ENCODE peak calls at places on chromosomes 7 and 10, in five cellular contexts. E is right atrium auricular region, W is heart right ventricle, J is nephron progenitor cell, T is endothelial cell of umbilical vein. R is an unnamed sample.

GRCh38 chr10:21364196-21365114 is 161.0 kb downstream of the SKIDA1 start:
- DNase-seq in W (peak; percentile 24), J (peak; percentile 25), E (peak; percentile 69), T (peak; percentile 97), R (no peak)

GRCh38 chr7:121941836-121942235 is 68.9 kb downstream of the PTPRZ1 start:
- DNase-seq in E (no peak), T (no peak), W (no peak), J (no peak), R (no peak)

GRCh38 chr7:129779602-129780256 is 168.2 kb downstream of the NRF1 start:
- DNase-seq in J (peak; percentile 79), T (no peak), W (no peak), E (no peak), R (no peak)

GRCh38 chr10:125982256-125982948 is 86.0 kb downstream of the FANK1 start:
- DNase-seq in W (no peak), J (peak; percentile 21), E (no peak), T (peak; percentile 78), R (no peak)

GRCh38 chr10:104589871-104590270 is 51.2 kb upstream of the SORCS3 start:
- DNase-seq in T (no peak), E (no peak), W (no peak), J (no peak), R (no peak)

GRCh38 chr10:5945561-5946418 is 31.6 kb downstream of the IL15RA start:
- DNase-seq in E (peak; percentile 83), W (peak; percentile 68), T (peak; percentile 97), J (no peak), R (no peak)

GRCh38 chr7:20778063-20778721 is 8.5 kb downstream of the SP8 start:
- DNase-seq in T (peak; percentile 30), W (peak; percentile 26), E (no peak), J (peak; percentile 86), R (no peak)

GRCh38 chr10:89837173-89838001 is 136.0 kb downstream of the KIF20B start:
- DNase-seq in E (no peak), W (peak; percentile 27), J (no peak), T (peak; percentile 13), R (no peak)

GRCh38 chr7:780056-780455 is 52.2 kb upstream of the SUN1 start:
- DNase-seq in W (peak; percentile 51), T (peak; percentile 12), E (no peak), J (no peak), R (no peak)

GRCh38 chr10:101814466-101815041 is 3.7 kb downstream of the OGA start:
- DNase-seq in T (no peak), E (peak; percentile 52), W (no peak), J (no peak), R (peak; percentile 25)

GRCh38 chr7:150631084-150631824 is 931 bp downstream of the GIMAP6 start:
- DNase-seq in T (no peak), E (no peak), J (no peak), W (peak; percentile 66), R (no peak)

DNA sequence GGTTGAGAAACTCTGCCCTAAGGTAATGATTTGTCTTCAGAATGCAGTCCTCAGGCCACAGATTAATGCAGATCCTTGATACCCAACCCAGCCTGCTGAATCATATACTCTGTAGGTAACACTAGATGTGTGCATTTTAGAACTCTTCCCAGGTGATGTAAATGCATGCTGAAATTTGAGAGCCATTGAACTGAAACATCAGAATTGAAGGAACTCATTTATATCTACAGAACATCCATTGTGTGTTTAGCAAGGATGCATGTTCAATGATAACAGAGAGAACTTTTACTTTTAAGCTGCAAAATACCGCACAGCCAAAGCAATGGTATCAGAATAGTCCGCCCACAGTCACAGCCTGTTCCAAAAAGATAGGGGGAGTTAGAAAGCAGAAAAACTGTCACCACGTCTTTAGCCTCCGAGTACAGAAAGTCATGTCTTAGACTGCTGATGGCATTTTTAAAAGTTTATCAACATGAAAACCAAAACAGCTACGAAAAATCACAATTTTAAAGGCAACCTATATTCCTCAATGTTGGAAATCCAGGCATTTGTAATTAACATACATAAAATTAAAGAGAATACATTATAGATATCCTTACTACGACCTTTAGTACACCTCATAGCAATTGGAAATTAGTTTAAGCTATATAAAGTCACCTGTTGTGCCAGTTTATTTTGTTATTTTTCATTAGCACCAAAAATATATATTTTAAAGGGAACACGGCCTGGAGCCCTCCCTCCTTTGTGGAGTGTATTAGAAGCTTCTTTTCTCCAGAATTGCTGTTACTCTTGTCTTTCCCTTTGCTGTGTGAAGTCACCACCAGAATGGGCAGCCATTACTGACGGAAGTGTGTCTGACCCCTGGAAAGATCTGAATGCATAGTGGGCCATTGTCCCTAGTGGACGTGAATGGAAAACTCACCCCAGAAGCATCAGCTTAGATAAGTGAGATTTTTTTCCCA is 65.8 kb upstream of the PRKAR2B start:
- DNase-seq in J (no peak), E (no peak), W (no peak), T (no peak), R (no peak)
- TF ChIP-seq CTCF in J (peak; percentile 18), E (peak; percentile 24), W (peak; percentile 21), T (no peak), R (peak; percentile 9)

DNA sequence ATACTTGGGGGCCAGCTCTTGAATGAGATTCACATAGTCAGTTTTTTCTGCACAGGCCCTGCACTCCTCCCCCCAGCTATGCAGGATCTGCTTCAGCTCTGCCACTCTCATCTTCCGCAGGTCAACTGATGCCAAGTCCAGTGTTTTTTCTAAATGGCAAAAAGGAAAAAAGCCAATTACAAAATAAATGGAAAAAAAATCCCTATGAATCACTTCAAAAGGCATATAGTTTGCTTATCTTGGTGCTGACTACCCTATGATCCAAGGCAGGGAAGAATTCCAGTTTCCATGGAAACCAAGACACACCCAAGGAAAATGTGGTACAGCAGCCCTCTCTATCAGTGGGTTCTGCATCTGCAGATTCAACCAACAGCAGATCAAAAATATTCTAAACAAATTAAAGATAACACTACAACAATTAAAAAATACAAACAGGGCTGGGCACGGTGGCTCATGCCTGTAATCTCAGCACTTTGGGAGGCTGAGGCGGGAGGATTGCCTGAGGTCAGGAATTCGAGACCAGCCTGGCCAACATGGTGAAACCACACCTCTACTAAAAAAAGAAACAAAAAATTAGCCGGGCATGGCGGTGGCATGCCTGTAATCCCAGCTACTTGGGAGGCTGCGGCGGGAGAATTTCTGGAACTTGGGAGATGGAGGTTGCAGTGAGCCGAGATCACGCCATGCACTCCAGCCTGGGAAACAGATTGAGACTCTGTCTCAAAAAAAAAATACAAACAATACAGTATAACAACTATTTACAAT is 17.6 kb downstream of the CDNF start:
- DNase-seq in E (no peak), T (peak; percentile 69), W (no peak), J (no peak), R (no peak)
- TF ChIP-seq CTCF in E (no peak), T (no peak), W (no peak), J (no peak), R (no peak)

DNA sequence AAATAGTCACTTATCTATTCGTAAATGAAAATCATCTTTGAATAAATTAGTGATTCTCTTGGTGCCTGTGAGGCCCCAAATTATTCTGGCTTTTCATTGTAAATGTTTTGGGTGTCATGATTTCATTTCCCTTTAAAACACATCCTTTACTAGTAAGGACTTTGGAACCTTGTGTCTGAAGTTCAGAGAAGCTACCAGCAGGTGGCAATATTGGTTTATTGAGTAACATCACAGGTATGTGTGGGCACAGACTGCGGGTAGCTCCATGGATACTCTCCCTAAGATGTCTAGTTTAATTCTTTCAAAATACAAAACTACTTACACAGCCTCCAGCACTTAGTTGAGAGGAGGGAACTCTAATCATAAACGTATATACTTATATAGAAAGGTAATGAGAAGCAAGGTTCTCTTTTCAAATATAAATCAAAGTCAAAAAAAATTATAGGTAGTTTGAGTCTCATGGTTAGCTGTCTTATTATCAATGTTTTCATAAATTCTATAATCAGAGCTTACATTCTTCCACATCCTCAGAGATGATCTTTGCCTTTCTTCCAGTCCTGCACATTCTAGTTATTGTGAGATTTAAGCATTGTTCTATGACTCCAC is 449.6 kb downstream of the GRM8 start:
- DNase-seq in W (no peak), J (peak; percentile 46), T (peak; percentile 65), E (no peak), R (no peak)
- TF ChIP-seq CTCF in W (peak; percentile 67), J (peak; percentile 63), T (peak; percentile 43), E (peak; percentile 62), R (peak; percentile 64)

GRCh38 chr10:3222068-3222467 is 49.5 kb upstream of the PITRM1 start:
- DNase-seq in T (no peak), W (no peak), J (no peak), E (no peak), R (no peak)
- TF ChIP-seq CTCF in T (no peak), W (peak; percentile 21), J (peak; percentile 29), E (peak; percentile 11), R (peak; percentile 34)

GRCh38 chr10:116765549-116766162 is 23.3 kb upstream of the HSPA12A start:
- DNase-seq in T (peak; percentile 8), J (no peak), E (no peak), W (no peak), R (no peak)
- TF ChIP-seq CTCF in T (peak; percentile 40), J (no peak), E (no peak), W (no peak), R (peak; percentile 14)

DNA sequence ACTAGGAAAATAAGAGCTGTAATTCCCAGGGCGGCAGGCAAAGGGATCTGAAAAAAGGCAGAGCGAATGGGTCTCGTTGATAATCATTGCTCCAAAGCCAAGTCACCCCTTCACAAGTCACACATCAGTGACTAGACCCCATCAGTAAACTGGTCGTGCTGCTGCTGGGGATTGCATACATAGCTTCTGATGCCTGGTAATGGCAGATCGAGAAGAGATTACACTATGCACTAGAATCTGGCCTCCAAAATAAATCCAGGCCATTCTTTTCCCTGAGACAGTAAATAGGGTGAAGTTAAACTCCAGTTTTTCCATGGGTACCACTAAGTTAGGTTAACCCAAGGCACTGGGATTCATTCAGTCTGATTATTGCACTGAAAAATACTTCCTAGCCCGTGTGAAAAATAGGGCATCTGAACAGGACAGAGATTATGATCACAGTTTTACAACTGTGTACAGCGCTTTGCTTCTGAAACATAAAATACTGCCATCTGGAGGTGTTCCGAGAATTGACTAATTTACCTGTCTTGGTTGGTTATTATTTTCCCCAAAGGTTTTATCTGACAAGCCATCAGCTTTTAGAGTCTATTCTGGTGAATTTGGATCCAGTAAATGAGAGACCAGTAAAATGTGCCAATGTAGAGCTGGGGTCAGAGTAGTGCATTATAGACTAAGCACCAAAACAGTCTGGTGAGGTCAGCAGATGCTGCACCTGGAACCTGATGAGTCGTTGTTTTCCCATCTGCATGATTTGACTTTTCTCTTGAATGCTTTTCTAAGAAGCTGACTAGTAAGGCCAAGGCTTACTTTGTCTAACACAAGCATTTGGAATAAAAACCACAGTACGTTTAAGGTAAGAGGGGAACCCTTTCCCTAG is 82.9 kb upstream of the AFAP1L2 start:
- DNase-seq in W (no peak), E (no peak), J (no peak), T (peak; percentile 86), R (no peak)
- TF ChIP-seq CTCF in W (no peak), E (no peak), J (no peak), T (no peak), R (no peak)